ENCODE peak calls at places on chromosomes 12 and 14, in four cellular contexts. One of them, this sample, is unnamed.

GRCh38 chr12:29066061-29066588 is 83.0 kb upstream of the FAR2 start:
- DNase-seq in PC-3: peak; percentile 75
- DNase-seq in GM04503: no peak
- DNase-seq in mucosa of gallbladder: no peak
- DNase-seq in this sample: peak; percentile 73

GRCh38 chr12:54572881-54573280 is 15.6 kb downstream of the PPP1R1A start:
- DNase-seq in PC-3: no peak
- DNase-seq in GM04503: no peak
- DNase-seq in mucosa of gallbladder: no peak
- DNase-seq in this sample: no peak

GRCh38 chr12:12207746-12208145 is 59.1 kb downstream of the LRP6 start:
- DNase-seq in PC-3: no peak
- DNase-seq in GM04503: no peak
- DNase-seq in mucosa of gallbladder: no peak
- DNase-seq in this sample: no peak

GRCh38 chr12:84329933-84330332 is 582.7 kb downstream of the SLC6A15 start:
- DNase-seq in PC-3: peak; percentile 73
- DNase-seq in GM04503: no peak
- DNase-seq in mucosa of gallbladder: no peak
- DNase-seq in this sample: no peak

GRCh38 chr12:131210506-131211278 is 257.0 kb downstream of the ADGRD1 start:
- DNase-seq in PC-3: no peak
- DNase-seq in GM04503: no peak
- DNase-seq in mucosa of gallbladder: no peak
- DNase-seq in this sample: no peak

GRCh38 chr12:2267624-2268477 is 215.1 kb downstream of the CACNA1C start:
- DNase-seq in PC-3: no peak
- DNase-seq in GM04503: no peak
- DNase-seq in mucosa of gallbladder: no peak
- DNase-seq in this sample: no peak

GRCh38 chr14:92754956-92755355 is 6.5 kb upstream of the LGMN start:
- DNase-seq in PC-3: no peak
- DNase-seq in GM04503: no peak
- DNase-seq in mucosa of gallbladder: no peak
- DNase-seq in this sample: no peak

GRCh38 chr12:33370318-33370717 is 69.3 kb downstream of the SYT10 start:
- DNase-seq in PC-3: peak; percentile 85
- DNase-seq in GM04503: no peak
- DNase-seq in mucosa of gallbladder: no peak
- DNase-seq in this sample: no peak

GRCh38 chr12:11927311-11927935 is 143.3 kb upstream of the BCL2L14 start:
- DNase-seq in PC-3: no peak
- DNase-seq in GM04503: no peak
- DNase-seq in mucosa of gallbladder: no peak
- DNase-seq in this sample: no peak

GRCh38 chr14:105052110-105052458 is 13.1 kb downstream of the GPR132 start:
- DNase-seq in PC-3: no peak
- DNase-seq in GM04503: no peak
- DNase-seq in mucosa of gallbladder: no peak
- DNase-seq in this sample: no peak

GRCh38 chr14:53529519-53529918 is 376.4 kb upstream of the DDHD1 start:
- DNase-seq in PC-3: no peak
- DNase-seq in GM04503: no peak
- DNase-seq in mucosa of gallbladder: no peak
- DNase-seq in this sample: no peak

GRCh38 chr12:10722502-10722904 is 620 bp downstream of the YBX3 start:
- DNase-seq in PC-3: peak; percentile 48
- DNase-seq in GM04503: no peak
- DNase-seq in mucosa of gallbladder: peak; percentile 35
- DNase-seq in this sample: peak; percentile 47

GRCh38 chr14:30362369-30363218 is 196.4 kb upstream of the G2E3 start:
- DNase-seq in PC-3: peak; percentile 13
- DNase-seq in GM04503: no peak
- DNase-seq in mucosa of gallbladder: no peak
- DNase-seq in this sample: no peak

GRCh38 chr12:67068773-67069450 is 200.2 kb upstream of the CAND1 start:
- DNase-seq in PC-3: peak; percentile 82
- DNase-seq in GM04503: no peak
- DNase-seq in mucosa of gallbladder: peak; percentile 35
- DNase-seq in this sample: peak; percentile 69

GRCh38 chr14:46573518-46573917 is 78.1 kb downstream of the RPL10L start:
- DNase-seq in PC-3: no peak
- DNase-seq in GM04503: no peak
- DNase-seq in mucosa of gallbladder: no peak
- DNase-seq in this sample: no peak

GRCh38 chr12:2248087-2248900 is 195.5 kb downstream of the CACNA1C start:
- DNase-seq in PC-3: no peak
- DNase-seq in GM04503: no peak
- DNase-seq in mucosa of gallbladder: no peak
- DNase-seq in this sample: no peak

GRCh38 chr12:107125833-107126232 is 32.5 kb upstream of the CRY1 start:
- DNase-seq in PC-3: no peak
- DNase-seq in GM04503: no peak
- DNase-seq in mucosa of gallbladder: no peak
- DNase-seq in this sample: no peak

GRCh38 chr14:88793259-88793625 is 489 bp upstream of the EML5 start:
- DNase-seq in PC-3: no peak
- DNase-seq in GM04503: no peak
- DNase-seq in mucosa of gallbladder: no peak
- DNase-seq in this sample: no peak

GRCh38 chr14:60905930-60906329 is 74.9 kb downstream of the TRMT5 start:
- DNase-seq in PC-3: peak; percentile 43
- DNase-seq in GM04503: no peak
- DNase-seq in mucosa of gallbladder: no peak
- DNase-seq in this sample: peak; percentile 2

GRCh38 chr12:131592972-131593371 is 117.9 kb upstream of the SFSWAP start:
- DNase-seq in PC-3: no peak
- DNase-seq in GM04503: no peak
- DNase-seq in mucosa of gallbladder: no peak
- DNase-seq in this sample: no peak

GRCh38 chr12:52518574-52519469 is 1.4 kb downstream of the KRT5 start:
- DNase-seq in PC-3: no peak
- DNase-seq in GM04503: no peak
- DNase-seq in mucosa of gallbladder: peak; percentile 6
- DNase-seq in this sample: peak; percentile 18

GRCh38 chr12:7219599-7220243 is 30.2 kb downstream of the PEX5 start:
- DNase-seq in PC-3: peak; percentile 74
- DNase-seq in GM04503: no peak
- DNase-seq in mucosa of gallbladder: peak; percentile 76
- DNase-seq in this sample: peak; percentile 80

GRCh38 chr12:4116251-4117111 is 157.1 kb upstream of the CCND2 start:
- DNase-seq in PC-3: no peak
- DNase-seq in GM04503: peak; percentile 42
- DNase-seq in mucosa of gallbladder: no peak
- DNase-seq in this sample: peak; percentile 37

GRCh38 chr14:20836668-20837338 is 34.2 kb upstream of the RNASE1 start:
- DNase-seq in PC-3: peak; percentile 84
- DNase-seq in GM04503: no peak
- DNase-seq in mucosa of gallbladder: no peak
- DNase-seq in this sample: peak; percentile 39